ENCODE peak calls at places on chromosomes 6 and 20, in four cellular contexts. C, Z, E and B are unnamed samples.
A peak's percentile ranks its signal among the peaks of the same experiment; 100 is the strongest.

GRCh38 chr6:68333444-68333843 is 301.6 kb upstream of the ADGRB3 start:
- DNase-seq in C (no peak), Z (no peak), E (no peak), B (no peak)

GRCh38 chr6:131946404-131946991 is 4.7 kb downstream of the CCN2 start:
- DNase-seq in C (no peak), Z (no peak), E (peak; percentile 50), B (no peak)

GRCh38 chr20:25129428-25129827 is 47.5 kb upstream of the VSX1 start:
- DNase-seq in C (no peak), Z (no peak), E (no peak), B (no peak)

GRCh38 chr6:37565267-37566208 is 65.8 kb upstream of the CCDC167 start:
- DNase-seq in C (peak; percentile 42), Z (no peak), E (no peak), B (peak; percentile 79)

GRCh38 chr6:37236921-37237320 is 20.7 kb upstream of the TBC1D22B start:
- DNase-seq in C (no peak), Z (no peak), E (no peak), B (no peak)

GRCh38 chr6:23111984-23112383 is 542.6 kb downstream of the HDGFL1 start:
- DNase-seq in C (no peak), Z (no peak), E (no peak), B (no peak)

GRCh38 chr6:68651018-68651985 is 16.2 kb downstream of the ADGRB3 start:
- DNase-seq in C (no peak), Z (no peak), E (no peak), B (no peak)

GRCh38 chr20:461254-462198 is 807 bp downstream of the TBC1D20 start:
- DNase-seq in C (peak; percentile 50), Z (no peak), E (no peak), B (peak; percentile 58)

GRCh38 chr6:35796236-35796635 is 887 bp downstream of the CLPS start:
- DNase-seq in C (no peak), Z (peak; percentile 9), E (no peak), B (no peak)

GRCh38 chr20:61185841-61186601 is 66.0 kb upstream of the CDH4 start:
- DNase-seq in C (no peak), Z (no peak), E (no peak), B (no peak)

GRCh38 chr20:51484141-51484815 is 58.2 kb downstream of the NFATC2 start:
- DNase-seq in C (no peak), Z (no peak), E (no peak), B (no peak)

GRCh38 chr20:3400260-3401155 is 7.0 kb downstream of the DNAAF9 start:
- DNase-seq in C (no peak), Z (no peak), E (no peak), B (no peak)

GRCh38 chr6:113672691-113673149 is 184.4 kb upstream of the MARCKS start:
- DNase-seq in C (no peak), Z (no peak), E (peak; percentile 23), B (no peak)

GRCh38 chr6:18280084-18280483 is 15.8 kb upstream of the DEK start:
- DNase-seq in C (peak; percentile 22), Z (no peak), E (no peak), B (no peak)

GRCh38 chr6:45591306-45591705 is 213.6 kb upstream of the SUPT3H start:
- DNase-seq in C (no peak), Z (no peak), E (no peak), B (no peak)

GRCh38 chr6:26420607-26421235 is 18.6 kb downstream of the BTN3A1 start:
- DNase-seq in C (peak; percentile 35), Z (peak; percentile 53), E (peak; percentile 61), B (peak; percentile 24)

GRCh38 chr6:6546318-6547110 is 42.0 kb upstream of the LY86 start:
- DNase-seq in C (peak; percentile 25), Z (peak; percentile 16), E (no peak), B (peak; percentile 62)

GRCh38 chr6:136226674-136227377 is 23.3 kb downstream of the MTFR2 start:
- DNase-seq in C (no peak), Z (peak; percentile 76), E (peak; percentile 33), B (no peak)

GRCh38 chr20:29319725-29320124 is 1937.7 kb upstream of the DEFB115 start:
- DNase-seq in C (no peak), Z (no peak), E (no peak), B (no peak)

GRCh38 chr6:7542065-7542877 is 800 bp downstream of the DSP start:
- DNase-seq in C (peak; percentile 43), Z (no peak), E (no peak), B (peak; percentile 69)

GRCh38 chr6:7904654-7905319 is 5.8 kb downstream of the TXNDC5 start:
- DNase-seq in C (no peak), Z (no peak), E (no peak), B (no peak)

GRCh38 chr6:161031721-161032495 is 40.3 kb downstream of the MAP3K4 start:
- DNase-seq in C (no peak), Z (no peak), E (peak; percentile 18), B (no peak)

GRCh38 chr6:91590191-91590590 is 1003.3 kb upstream of the MAP3K7 start:
- DNase-seq in C (no peak), Z (no peak), E (no peak), B (peak; percentile 10)

GRCh38 chr6:100371591-100371990 is 93.1 kb downstream of the SIM1 start:
- DNase-seq in C (no peak), Z (no peak), E (no peak), B (no peak)

GRCh38 chr6:138622967-138623366 is 123.7 kb upstream of the NHSL1 start:
- DNase-seq in C (no peak), Z (no peak), E (no peak), B (no peak)

GRCh38 chr6:27293436-27294152 is 18.5 kb downstream of the POM121L2 start:
- DNase-seq in C (peak; percentile 50), Z (peak; percentile 68), E (peak; percentile 38), B (peak; percentile 77)

GRCh38 chr6:39911513-39912125 is 22.6 kb downstream of the MOCS1 start:
- DNase-seq in C (no peak), Z (no peak), E (no peak), B (no peak)

GRCh38 chr20:20414640-20415274 is 46.9 kb downstream of the INSM1 start:
- DNase-seq in C (no peak), Z (no peak), E (no peak), B (no peak)

GRCh38 chr6:42507901-42508300 is 55.9 kb upstream of the UBR2 start:
- DNase-seq in C (no peak), Z (no peak), E (no peak), B (no peak)

GRCh38 chr6:153024401-153025017 is 22.0 kb upstream of the MTRF1L start:
- DNase-seq in C (peak; percentile 70), Z (peak; percentile 67), E (peak; percentile 75), B (peak; percentile 36)
- TF ChIP-seq ELF4 in C (no peak), Z (no peak), E (no peak), B (no peak)

DNA sequence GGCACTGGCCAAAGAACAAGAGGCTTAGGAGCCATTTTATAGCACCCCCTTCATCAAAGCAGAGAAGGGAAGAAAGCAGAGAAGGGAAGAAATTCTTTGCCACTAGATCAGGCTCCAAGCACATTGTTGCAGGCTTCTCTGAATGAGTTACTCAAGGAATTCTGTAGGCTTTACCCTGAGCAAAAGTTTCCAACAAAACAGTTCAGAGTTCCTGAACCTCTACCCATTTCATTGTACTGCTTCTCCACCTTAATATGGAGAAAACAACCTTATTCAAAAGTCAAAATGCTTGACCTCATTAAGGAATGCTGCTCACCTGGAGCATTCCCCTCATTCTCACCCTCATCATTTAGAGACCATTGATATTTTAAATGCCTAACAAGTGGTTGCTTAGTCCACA is 115.5 kb upstream of the LOC128125822 start:
- DNase-seq in C (no peak), Z (no peak), E (no peak), B (no peak)
- TF ChIP-seq ELF4 in C (no peak), Z (no peak), E (no peak), B (no peak)

DNA sequence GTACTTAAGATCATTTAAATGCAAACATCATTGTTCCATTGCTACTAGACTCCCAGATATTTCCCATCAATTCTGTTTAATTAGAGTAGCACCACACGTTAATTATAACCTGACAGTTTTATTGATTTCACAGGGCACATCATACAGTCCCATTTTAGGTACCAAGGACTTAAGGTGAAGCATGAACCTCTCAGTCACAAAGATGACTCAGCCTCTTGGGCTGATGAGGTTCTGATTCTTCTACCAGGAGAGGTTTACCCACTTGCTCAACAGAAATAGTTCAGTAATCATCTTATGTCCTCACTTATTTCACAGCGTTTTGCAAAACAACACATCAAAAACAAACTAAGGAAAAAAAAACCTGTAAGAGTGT is 98.5 kb downstream of the HIVEP2 start:
- DNase-seq in C (no peak), Z (no peak), E (no peak), B (no peak)
- TF ChIP-seq ELF4 in C (no peak), Z (no peak), E (no peak), B (no peak)

DNA sequence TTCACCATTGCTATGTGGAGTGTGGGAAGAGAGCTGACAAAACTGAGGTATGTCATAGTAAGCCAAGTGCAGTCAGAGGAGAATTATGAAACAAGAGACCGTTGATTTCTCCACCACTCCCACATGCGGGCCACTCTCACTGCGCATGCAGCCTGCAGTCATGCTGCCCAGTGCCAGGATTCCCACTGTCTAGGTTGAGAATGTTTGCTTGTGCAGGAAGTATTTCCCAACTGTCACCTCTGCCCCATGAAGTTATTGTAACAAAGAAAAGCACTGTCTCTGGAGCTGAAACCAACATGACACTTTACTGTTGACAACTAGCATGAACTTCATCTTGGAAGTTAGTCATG is 18.7 kb upstream of the SFT2D1 start:
- DNase-seq in C (no peak), Z (no peak), E (peak; percentile 99), B (no peak)
- TF ChIP-seq ELF4 in C (no peak), Z (no peak), E (peak; percentile 40), B (no peak)

GRCh38 chr20:40470313-40471260 is 218.4 kb downstream of the MAFB start:
- DNase-seq in C (no peak), Z (no peak), E (no peak), B (no peak)
- TF ChIP-seq ELF4 in C (no peak), Z (no peak), E (no peak), B (no peak)

DNA sequence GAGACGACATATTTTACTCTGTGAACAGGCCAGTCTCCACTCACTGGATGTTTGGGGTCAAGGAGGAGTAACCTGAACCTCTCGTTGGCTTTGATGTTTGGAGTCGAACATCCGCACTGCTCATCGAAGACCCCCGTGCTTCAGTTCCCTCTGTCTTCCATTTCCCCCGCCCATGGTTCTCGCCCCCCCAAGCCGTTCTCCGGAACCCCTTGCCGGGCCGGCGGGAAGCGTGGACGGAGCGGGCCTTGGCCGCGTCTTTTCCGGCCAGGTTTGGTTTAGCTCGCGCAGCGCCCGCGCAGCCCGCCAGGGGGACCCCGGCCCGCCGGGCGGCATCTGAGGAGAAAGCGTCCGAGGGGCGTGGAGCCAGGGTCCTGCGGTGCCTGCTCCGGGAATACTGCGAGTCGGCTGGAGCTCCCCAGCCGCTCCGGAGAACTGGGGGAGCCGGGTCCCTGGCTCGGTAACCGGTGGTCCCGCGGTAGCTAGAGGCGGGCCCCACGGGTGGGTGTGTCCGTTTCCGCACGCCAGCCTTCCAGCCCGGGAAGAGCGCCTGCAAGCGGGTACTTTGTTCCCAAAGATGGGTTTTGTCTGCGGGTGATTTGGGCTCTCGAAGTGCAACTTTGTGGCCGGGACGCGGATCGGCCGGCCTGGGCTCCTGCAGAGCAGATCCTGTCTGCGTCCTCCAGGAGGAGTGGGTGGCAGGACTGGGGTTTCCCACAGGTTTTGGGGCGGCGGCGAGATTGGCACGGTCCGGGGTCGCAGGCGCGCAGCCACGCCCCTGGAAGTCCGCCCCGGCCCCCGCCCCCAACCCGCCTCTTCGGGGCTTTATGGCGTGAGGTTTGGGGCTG is 429 bp upstream of the TMEM200A start:
- DNase-seq in C (peak; percentile 89), Z (peak; percentile 68), E (peak; percentile 40), B (peak; percentile 90)
- TF ChIP-seq ELF4 in C (no peak), Z (no peak), E (no peak), B (peak; percentile 49)